ENCODE peak calls at places on chromosomes 13 and 19, in ten cellular contexts. One of them, this sample, is unnamed.

GRCh38 chr13:50800091-50800739 is 43.3 kb downstream of the DLEU7 start:
- DNase-seq in activated T-helper 2 cell treated with anti-CD3 and anti-CD28 coated beads, Interferon-gamma antibody, Interleukin-2, Interleukin-4, amounts not matched to agents 10 μg/mL and 5 μg/mL and 100 μg/mL, durations not matched to agents 14 hours and 24 hours and 36 hours: no peak
- DNase-seq in SHP77: no peak
- DNase-seq in fibroblast of gingiva: no peak
- DNase-seq in mesendoderm: no peak
- DNase-seq in ELF-1: no peak
- DNase-seq in lower leg skin: no peak
- DNase-seq in nephron progenitor cell: no peak
- DNase-seq in kidney glomerular epithelial cell: peak
- DNase-seq in activated CD8-positive, alpha-beta T cell treated with anti-CD3 and anti-CD28 coated beads for 36 hours: no peak
- DNase-seq in this sample: no peak

GRCh38 chr13:67614577-67614976 is 384.4 kb upstream of the PCDH9 start:
- DNase-seq in SHP77: no peak
- DNase-seq in mesendoderm: no peak
- DNase-seq in activated CD8-positive, alpha-beta T cell treated with anti-CD3 and anti-CD28 coated beads for 36 hours: no peak
- DNase-seq in kidney glomerular epithelial cell: no peak
- DNase-seq in ELF-1: no peak
- DNase-seq in nephron progenitor cell: no peak
- DNase-seq in fibroblast of gingiva: no peak
- DNase-seq in lower leg skin: no peak
- DNase-seq in activated T-helper 2 cell treated with anti-CD3 and anti-CD28 coated beads, Interferon-gamma antibody, Interleukin-2, Interleukin-4, amounts not matched to agents 10 μg/mL and 5 μg/mL and 100 μg/mL, durations not matched to agents 14 hours and 24 hours and 36 hours: no peak
- DNase-seq in this sample: no peak

GRCh38 chr19:48540110-48540509 is 11.9 kb upstream of the SULT2B1 start:
- DNase-seq in SHP77: peak
- DNase-seq in activated CD8-positive, alpha-beta T cell treated with anti-CD3 and anti-CD28 coated beads for 36 hours: no peak
- DNase-seq in fibroblast of gingiva: no peak
- DNase-seq in activated T-helper 2 cell treated with anti-CD3 and anti-CD28 coated beads, Interferon-gamma antibody, Interleukin-2, Interleukin-4, amounts not matched to agents 10 μg/mL and 5 μg/mL and 100 μg/mL, durations not matched to agents 14 hours and 24 hours and 36 hours: no peak
- DNase-seq in nephron progenitor cell: no peak
- DNase-seq in lower leg skin: no peak
- DNase-seq in mesendoderm: no peak
- DNase-seq in ELF-1: no peak
- DNase-seq in kidney glomerular epithelial cell: no peak
- DNase-seq in this sample: peak

GRCh38 chr19:49712397-49712859 is 21.5 kb downstream of the CPT1C start:
- DNase-seq in fibroblast of gingiva: peak
- DNase-seq in SHP77: no peak
- DNase-seq in mesendoderm: peak
- DNase-seq in lower leg skin: no peak
- DNase-seq in nephron progenitor cell: peak
- DNase-seq in activated T-helper 2 cell treated with anti-CD3 and anti-CD28 coated beads, Interferon-gamma antibody, Interleukin-2, Interleukin-4, amounts not matched to agents 10 μg/mL and 5 μg/mL and 100 μg/mL, durations not matched to agents 14 hours and 24 hours and 36 hours: no peak
- DNase-seq in activated CD8-positive, alpha-beta T cell treated with anti-CD3 and anti-CD28 coated beads for 36 hours: no peak
- DNase-seq in ELF-1: peak
- DNase-seq in kidney glomerular epithelial cell: no peak
- DNase-seq in this sample: peak

GRCh38 chr13:50389726-50390125 is 374.5 kb downstream of the KCNRG start:
- DNase-seq in lower leg skin: no peak
- DNase-seq in ELF-1: peak
- DNase-seq in fibroblast of gingiva: no peak
- DNase-seq in SHP77: no peak
- DNase-seq in activated T-helper 2 cell treated with anti-CD3 and anti-CD28 coated beads, Interferon-gamma antibody, Interleukin-2, Interleukin-4, amounts not matched to agents 10 μg/mL and 5 μg/mL and 100 μg/mL, durations not matched to agents 14 hours and 24 hours and 36 hours: no peak
- DNase-seq in mesendoderm: no peak
- DNase-seq in kidney glomerular epithelial cell: no peak
- DNase-seq in activated CD8-positive, alpha-beta T cell treated with anti-CD3 and anti-CD28 coated beads for 36 hours: no peak
- DNase-seq in nephron progenitor cell: no peak
- DNase-seq in this sample: no peak

GRCh38 chr19:46753420-46754155 is 7.3 kb upstream of the STRN4 start:
- DNase-seq in ELF-1: peak
- DNase-seq in SHP77: peak
- DNase-seq in nephron progenitor cell: peak
- DNase-seq in mesendoderm: peak
- DNase-seq in activated CD8-positive, alpha-beta T cell treated with anti-CD3 and anti-CD28 coated beads for 36 hours: peak
- DNase-seq in lower leg skin: no peak
- DNase-seq in kidney glomerular epithelial cell: no peak
- DNase-seq in activated T-helper 2 cell treated with anti-CD3 and anti-CD28 coated beads, Interferon-gamma antibody, Interleukin-2, Interleukin-4, amounts not matched to agents 10 μg/mL and 5 μg/mL and 100 μg/mL, durations not matched to agents 14 hours and 24 hours and 36 hours: peak
- DNase-seq in fibroblast of gingiva: no peak
- DNase-seq in this sample: peak

GRCh38 chr13:47672982-47673670 is 327.9 kb downstream of the SUCLA2 start:
- DNase-seq in nephron progenitor cell: no peak
- DNase-seq in lower leg skin: no peak
- DNase-seq in activated T-helper 2 cell treated with anti-CD3 and anti-CD28 coated beads, Interferon-gamma antibody, Interleukin-2, Interleukin-4, amounts not matched to agents 10 μg/mL and 5 μg/mL and 100 μg/mL, durations not matched to agents 14 hours and 24 hours and 36 hours: no peak
- DNase-seq in kidney glomerular epithelial cell: no peak
- DNase-seq in SHP77: no peak
- DNase-seq in ELF-1: no peak
- DNase-seq in fibroblast of gingiva: peak
- DNase-seq in mesendoderm: no peak
- DNase-seq in activated CD8-positive, alpha-beta T cell treated with anti-CD3 and anti-CD28 coated beads for 36 hours: no peak
- DNase-seq in this sample: peak

GRCh38 chr13:107211073-107211472 is 643.1 kb upstream of the ARGLU1 start:
- DNase-seq in mesendoderm: peak
- DNase-seq in lower leg skin: peak
- DNase-seq in nephron progenitor cell: peak
- DNase-seq in ELF-1: peak
- DNase-seq in activated CD8-positive, alpha-beta T cell treated with anti-CD3 and anti-CD28 coated beads for 36 hours: peak
- DNase-seq in kidney glomerular epithelial cell: peak
- DNase-seq in activated T-helper 2 cell treated with anti-CD3 and anti-CD28 coated beads, Interferon-gamma antibody, Interleukin-2, Interleukin-4, amounts not matched to agents 10 μg/mL and 5 μg/mL and 100 μg/mL, durations not matched to agents 14 hours and 24 hours and 36 hours: peak
- DNase-seq in SHP77: peak
- DNase-seq in fibroblast of gingiva: peak
- DNase-seq in this sample: peak

GRCh38 chr13:51858433-51859247 is 3.1 kb upstream of the CCDC70 start:
- DNase-seq in nephron progenitor cell: no peak
- DNase-seq in ELF-1: no peak
- DNase-seq in activated T-helper 2 cell treated with anti-CD3 and anti-CD28 coated beads, Interferon-gamma antibody, Interleukin-2, Interleukin-4, amounts not matched to agents 10 μg/mL and 5 μg/mL and 100 μg/mL, durations not matched to agents 14 hours and 24 hours and 36 hours: no peak
- DNase-seq in mesendoderm: no peak
- DNase-seq in fibroblast of gingiva: no peak
- DNase-seq in kidney glomerular epithelial cell: no peak
- DNase-seq in lower leg skin: no peak
- DNase-seq in activated CD8-positive, alpha-beta T cell treated with anti-CD3 and anti-CD28 coated beads for 36 hours: no peak
- DNase-seq in SHP77: no peak
- DNase-seq in this sample: no peak

GRCh38 chr13:42574011-42574410 is at the start of gene TNFSF11:
- DNase-seq in lower leg skin: no peak
- DNase-seq in mesendoderm: peak
- DNase-seq in activated T-helper 2 cell treated with anti-CD3 and anti-CD28 coated beads, Interferon-gamma antibody, Interleukin-2, Interleukin-4, amounts not matched to agents 10 μg/mL and 5 μg/mL and 100 μg/mL, durations not matched to agents 14 hours and 24 hours and 36 hours: no peak
- DNase-seq in nephron progenitor cell: peak
- DNase-seq in activated CD8-positive, alpha-beta T cell treated with anti-CD3 and anti-CD28 coated beads for 36 hours: peak
- DNase-seq in SHP77: no peak
- DNase-seq in fibroblast of gingiva: no peak
- DNase-seq in ELF-1: peak
- DNase-seq in kidney glomerular epithelial cell: no peak
- DNase-seq in this sample: no peak

GRCh38 chr13:43261018-43261417 is 237.6 kb downstream of the DNAJC15 start:
- DNase-seq in SHP77: no peak
- DNase-seq in kidney glomerular epithelial cell: peak
- DNase-seq in ELF-1: no peak
- DNase-seq in lower leg skin: no peak
- DNase-seq in activated T-helper 2 cell treated with anti-CD3 and anti-CD28 coated beads, Interferon-gamma antibody, Interleukin-2, Interleukin-4, amounts not matched to agents 10 μg/mL and 5 μg/mL and 100 μg/mL, durations not matched to agents 14 hours and 24 hours and 36 hours: no peak
- DNase-seq in activated CD8-positive, alpha-beta T cell treated with anti-CD3 and anti-CD28 coated beads for 36 hours: no peak
- DNase-seq in mesendoderm: no peak
- DNase-seq in nephron progenitor cell: no peak
- DNase-seq in fibroblast of gingiva: peak
- DNase-seq in this sample: peak